ENCODE peak calls at places on chromosomes 16 and 17, in four cellular contexts. N, V, H and O are unnamed samples.

GRCh38 chr17:5584971-5585794 is 874 bp upstream of the NLRP1 start:
- DNase-seq in N (peak; percentile 41), V (no peak), H (no peak), O (peak; percentile 75)

GRCh38 chr16:49620158-49620867 is 235.6 kb downstream of the ZNF423 start:
- DNase-seq in H (no peak), V (peak; percentile 89), N (no peak), O (no peak)

GRCh38 chr17:68790931-68791330 is 164.3 kb downstream of the ABCA8 start:
- DNase-seq in H (no peak), N (no peak), V (no peak), O (no peak)

GRCh38 chr17:69414408-69415274 is at the start of gene MAP2K6:
- DNase-seq in V (peak; percentile 76), H (peak; percentile 74), N (peak; percentile 65), O (peak; percentile 76)

GRCh38 chr16:50298075-50298460 is 31.7 kb downstream of the ADCY7 start:
- DNase-seq in V (no peak), H (no peak), N (no peak), O (no peak)

GRCh38 chr17:4806420-4806769 is 557 bp upstream of the PLD2 start:
- DNase-seq in N (peak; percentile 46), H (no peak), V (no peak), O (peak; percentile 90)

GRCh38 chr17:67030641-67031040 is 13.7 kb upstream of the CACNG1 start:
- DNase-seq in N (no peak), H (no peak), V (no peak), O (no peak)

GRCh38 chr16:81680444-81681263 is 98.4 kb upstream of the PLCG2 start:
- DNase-seq in H (no peak), V (no peak), N (no peak), O (no peak)

GRCh38 chr17:20966869-20967268 is 75.9 kb downstream of the USP22 start:
- DNase-seq in N (no peak), H (no peak), V (no peak), O (no peak)

DNA sequence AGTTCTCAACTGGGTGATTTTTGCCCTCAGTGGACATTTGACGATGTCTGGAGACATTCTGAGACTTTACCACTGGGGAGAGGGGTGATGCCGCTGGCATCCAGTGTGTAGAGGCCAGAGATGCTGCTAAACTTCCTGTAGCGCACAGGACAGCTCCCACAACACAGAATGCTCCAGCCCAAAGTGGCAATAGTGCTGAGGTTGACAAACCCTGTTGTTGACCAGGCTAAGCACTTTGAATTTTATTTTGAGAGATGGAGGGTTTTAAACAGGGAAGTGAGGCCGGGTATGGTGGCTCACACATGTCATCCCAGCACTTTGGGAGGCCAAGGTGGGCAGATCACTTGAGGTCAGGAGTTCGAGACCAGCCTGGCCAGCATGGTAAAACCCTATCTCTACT is 44.0 kb downstream of the SYT17 start:
- DNase-seq in V (no peak), H (no peak), N (no peak), O (no peak)
- H3K4me3 ChIP-seq in V (no peak overlapping the region), H (no peak overlapping the region), N (no peak overlapping the region), O (no peak overlapping the region)

DNA sequence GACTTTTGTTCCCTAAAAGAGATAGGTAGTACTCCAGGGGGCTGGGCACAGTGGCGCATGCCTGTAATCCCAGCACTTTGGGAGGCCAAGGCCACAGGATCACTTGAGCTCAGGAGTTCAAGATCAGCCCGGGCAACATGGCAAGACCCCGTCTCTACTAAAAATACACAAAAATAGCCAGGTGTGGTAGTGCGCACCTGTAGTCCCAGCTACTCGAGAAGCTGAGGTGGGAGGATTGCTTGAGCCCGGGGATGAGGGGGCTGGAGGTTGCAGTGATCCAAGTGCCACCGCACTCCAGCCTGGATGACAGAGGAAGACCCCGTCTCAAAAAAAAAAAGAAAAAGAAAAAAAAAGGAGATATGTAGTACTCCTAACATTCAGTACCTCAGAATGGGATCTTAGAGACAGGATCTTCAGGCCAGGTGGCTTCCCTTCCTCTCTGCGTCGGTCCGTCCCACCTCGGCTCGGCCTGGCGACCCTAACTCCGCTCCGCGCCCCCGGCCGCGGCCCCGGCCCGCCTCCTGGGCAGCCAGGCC is 89.6 kb downstream of the CDC27 start:
- DNase-seq in N (no peak), H (no peak), V (no peak), O (peak; percentile 9)
- H2AFZ ChIP-seq in N (peak overlapping the region; percentile 98), H (peak overlapping the region; percentile 95), V (peak overlapping the region; percentile 96), O (peak overlapping the region; percentile 96)

GRCh38 chr17:35872581-35872980 is 3.9 kb upstream of the HEATR9 start:
- DNase-seq in V (no peak), H (no peak), N (no peak), O (no peak)
- H3K4me1 ChIP-seq in V (no peaks in the 10 kb centered on the region), H (peaks cover 4% of the 10 kb centered on the region), N (no peaks in the 10 kb centered on the region), O (peaks cover 6% of the 10 kb centered on the region)

GRCh38 chr17:47252766-47253512 is 688 bp upstream of the ITGB3 start:
- DNase-seq in V (no peak), N (no peak), H (no peak), O (no peak)
- H3K4me3 ChIP-seq in V (peak overlapping the region; percentile 90), N (peak overlapping the region; percentile 93), H (peak overlapping the region; percentile 84), O (no peak overlapping the region)

GRCh38 chr17:30296499-30297038 is 4.8 kb upstream of the BLMH start:
- DNase-seq in H (no peak), V (no peak), N (no peak), O (no peak)

GRCh38 chr17:30290077-30290476 is 1.7 kb downstream of the BLMH start:
- DNase-seq in N (no peak), V (no peak), H (no peak), O (no peak)

GRCh38 chr17:30292490-30292858 is 730 bp upstream of the BLMH start:
- DNase-seq in H (no peak), N (no peak), V (no peak), O (no peak)

GRCh38 chr17:30291571-30292489 is at the start of gene BLMH:
- DNase-seq in V (peak; percentile 90), H (peak; percentile 73), N (peak; percentile 52), O (peak; percentile 64)

DNA sequence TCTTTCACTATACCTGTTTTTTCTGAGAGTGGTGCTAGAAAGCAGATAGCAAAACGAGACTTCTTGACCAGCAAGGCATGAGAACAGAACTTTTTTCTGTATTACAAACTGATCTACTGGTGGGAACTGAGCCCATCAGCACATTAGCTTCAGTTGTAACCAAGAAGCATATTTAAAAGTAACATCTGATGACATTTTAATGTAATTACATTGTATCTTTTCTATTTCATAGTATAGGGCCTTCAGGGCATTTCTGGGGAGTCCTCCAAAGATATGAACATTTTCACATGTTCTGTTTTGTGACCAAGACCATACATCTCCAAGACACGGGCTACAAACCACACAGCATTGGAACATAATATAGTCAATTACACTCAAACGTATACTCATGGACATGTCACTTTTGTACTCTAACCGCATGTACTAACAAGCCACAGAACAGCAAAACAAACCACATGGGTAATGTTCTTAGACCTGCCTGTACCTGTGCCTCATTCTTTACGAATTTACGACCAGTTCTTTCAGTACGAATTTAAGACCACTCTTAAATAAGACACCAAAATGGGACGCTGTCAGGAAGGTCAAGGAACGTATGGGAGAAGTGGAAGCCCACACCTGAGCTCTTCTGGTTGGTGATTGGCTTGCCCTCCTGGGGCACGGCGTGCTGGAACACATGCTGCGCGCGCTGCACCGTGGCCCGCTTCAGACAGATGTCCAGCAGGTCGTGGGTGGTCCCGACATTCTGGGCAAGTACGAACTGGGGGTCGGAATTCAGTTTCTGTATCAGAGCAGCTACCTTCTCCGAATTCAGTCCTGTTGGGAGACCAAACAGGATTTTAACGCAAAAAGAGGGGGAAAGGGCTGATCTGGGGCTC is 811 bp downstream of the BLMH start:
- DNase-seq in H (peak; percentile 47), N (peak; percentile 51), V (peak; percentile 60), O (peak; percentile 24)
- H2AFZ ChIP-seq in H (peak overlapping the region; percentile 97), N (peak overlapping the region; percentile 89), V (peak overlapping the region; percentile 91), O (peak overlapping the region; percentile 88)